ENCODE peak calls at places on chromosomes 16 and 17, in four cellular contexts. Z is fibroblast of the aortic adventitia, H is AG09309, Q is left colon. B is an unnamed sample.

GRCh38 chr17:8830141-8830540 is 31.0 kb upstream of the MFSD6L start:
- DNase-seq in H (no peak), Q (no peak), Z (no peak), B (no peak)

GRCh38 chr17:58577696-58578095 is 63.3 kb upstream of the MTMR4 start:
- DNase-seq in Q (no peak), Z (peak), H (peak), B (peak)

GRCh38 chr17:59561042-59561441 is 4.4 kb upstream of the DHX40 start:
- DNase-seq in Z (peak), Q (no peak), H (no peak), B (no peak)

GRCh38 chr16:73093146-73094144 is 45.5 kb upstream of the ZFHX3 start:
- DNase-seq in H (no peak), Q (no peak), Z (peak), B (no peak)

GRCh38 chr16:560221-560700 is at the start of gene PRR35:
- DNase-seq in Z (no peak), H (no peak), Q (no peak), B (no peak)

GRCh38 chr17:30905742-30906100 is 317 bp downstream of the TEFM start:
- DNase-seq in H (no peak), Q (no peak), Z (no peak), B (no peak)

GRCh38 chr16:75733305-75734141 is 7.2 kb upstream of the CPHXL start:
- DNase-seq in Q (no peak), Z (peak), H (peak), B (no peak)

GRCh38 chr16:31113420-31114124 is 3.9 kb upstream of the KAT8 start:
- DNase-seq in Z (no peak), H (no peak), Q (no peak), B (no peak)

GRCh38 chr17:65750678-65751077 is 189.2 kb upstream of the AXIN2 start:
- DNase-seq in Z (peak), H (peak), Q (peak), B (peak)

GRCh38 chr17:3558603-3559269 is 1.1 kb upstream of the TRPV3 start:
- DNase-seq in Z (peak), Q (peak), H (no peak), B (no peak)

GRCh38 chr17:10360578-10360977 is 12.2 kb downstream of the MYH13 start:
- DNase-seq in Q (no peak), Z (no peak), H (no peak), B (no peak)

GRCh38 chr17:73011016-73011486 is 81.4 kb downstream of the SLC39A11 start:
- DNase-seq in Q (no peak), Z (no peak), H (no peak), B (no peak)

GRCh38 chr17:76314392-76315227 is 6.5 kb upstream of the QRICH2 start:
- DNase-seq in Q (no peak), H (no peak), Z (no peak), B (no peak)

GRCh38 chr17:57020208-57020607 is 42.3 kb downstream of the SCPEP1 start:
- DNase-seq in H (no peak), Q (no peak), Z (no peak), B (no peak)

GRCh38 chr17:39928868-39929651 is 1.5 kb downstream of the LRRC3C start:
- DNase-seq in H (peak), Q (no peak), Z (peak), B (no peak)

GRCh38 chr17:79970576-79971068 is 65.0 kb downstream of the TBC1D16 start:
- DNase-seq in Z (peak), Q (no peak), H (no peak), B (no peak)

GRCh38 chr17:57949649-57950048 is 5.6 kb downstream of the CUEDC1 start:
- DNase-seq in H (no peak), Q (peak), Z (peak), B (no peak)

GRCh38 chr16:4936181-4936990 is 562 bp downstream of the PPL start:
- DNase-seq in Z (no peak), Q (no peak), H (no peak), B (peak)

GRCh38 chr17:50076591-50077235 is 18.4 kb upstream of the PDK2 start:
- DNase-seq in Z (no peak), Q (no peak), H (no peak), B (no peak)

GRCh38 chr16:19912445-19913305 is 28.0 kb upstream of the GPRC5B start:
- DNase-seq in Z (peak), Q (no peak), H (no peak), B (no peak)

GRCh38 chr17:41697122-41697962 is 8.7 kb downstream of the EIF1 start:
- DNase-seq in Z (peak), H (no peak), Q (peak), B (peak)

GRCh38 chr16:19382084-19382801 is 35.4 kb upstream of the TMC5 start:
- DNase-seq in Q (no peak), Z (no peak), H (no peak), B (no peak)

GRCh38 chr17:7380855-7381683 is at the start of gene TNK1:
- DNase-seq in H (no peak), Z (no peak), Q (peak), B (peak)

GRCh38 chr17:73257516-73257915 is 4.2 kb downstream of the CPSF4L start:
- DNase-seq in Q (no peak), Z (no peak), H (no peak), B (no peak)

GRCh38 chr17:12438813-12439586 is 226.7 kb upstream of the MYOCD start:
- DNase-seq in Z (no peak), Q (no peak), H (no peak), B (no peak)

GRCh38 chr17:72931635-72932034 is 160.9 kb downstream of the SLC39A11 start:
- DNase-seq in Z (no peak), H (no peak), Q (no peak), B (no peak)

GRCh38 chr17:29720471-29720990 is 97.8 kb upstream of the CORO6 start:
- DNase-seq in Z (no peak), Q (no peak), H (no peak), B (no peak)

GRCh38 chr16:89495121-89495520 is 4.8 kb upstream of the ANKRD11 start:
- DNase-seq in H (no peak), Z (peak), Q (no peak), B (no peak)

GRCh38 chr17:72598705-72599104 is 477.9 kb downstream of the SOX9 start:
- DNase-seq in Z (no peak), H (no peak), Q (no peak), B (no peak)

GRCh38 chr16:12470311-12471229 is 333.1 kb downstream of the CPPED1 start:
- DNase-seq in H (no peak), Z (no peak), Q (no peak), B (no peak)

GRCh38 chr17:21018894-21019293 is 23.9 kb downstream of the USP22 start:
- DNase-seq in Q (peak), Z (no peak), H (no peak), B (no peak)

B was measured in pancreas.